ENCODE peak calls at places on chromosomes 3 and 15, in four cellular contexts. D is DND-41, B is PC-3, C is keratinocyte. W is an unnamed sample.
A peak's percentile ranks its signal among the peaks of the same experiment; 100 is the strongest.

GRCh38 chr3:85846940-85847339 is 888.2 kb downstream of the CADM2 start:
- DNase-seq in B (no peak), D (no peak), C (no peak), W (no peak)

GRCh38 chr15:45123397-45123796 is 6.3 kb downstream of the DUOXA1 start:
- DNase-seq in C (no peak), D (no peak), B (peak; percentile 16), W (no peak)

GRCh38 chr3:188507244-188507720 is 353.3 kb downstream of the LPP start:
- DNase-seq in D (no peak), B (no peak), C (no peak), W (peak; percentile 70)

GRCh38 chr3:158864492-158864891 is 62.6 kb downstream of the MFSD1 start:
- DNase-seq in B (peak; percentile 71), C (no peak), D (no peak), W (no peak)

GRCh38 chr3:16839271-16840110 is 45.3 kb upstream of the PLCL2 start:
- DNase-seq in C (no peak), B (no peak), D (no peak), W (no peak)

GRCh38 chr3:42613462-42613861 is 13.0 kb downstream of the NKTR start:
- DNase-seq in C (no peak), D (no peak), B (peak; percentile 53), W (no peak)

GRCh38 chr3:79032686-79033318 is 735.0 kb downstream of the ROBO1 start:
- DNase-seq in C (no peak), B (peak; percentile 86), D (no peak), W (no peak)

GRCh38 chr3:107212709-107213664 is 164.3 kb upstream of the CCDC54 start:
- DNase-seq in D (no peak), B (no peak), C (no peak), W (no peak)

GRCh38 chr3:123324880-123325765 is 123.4 kb downstream of the SEC22A start:
- DNase-seq in B (no peak), D (no peak), C (no peak), W (no peak)

GRCh38 chr3:31432897-31433678 is 99.6 kb upstream of the STT3B start:
- DNase-seq in C (no peak), B (no peak), D (no peak), W (peak; percentile 44)

GRCh38 chr3:55189359-55189801 is 261.5 kb upstream of the LRTM1 start:
- DNase-seq in D (no peak), C (no peak), B (no peak), W (no peak)

GRCh38 chr3:171977860-171978259 is 61.5 kb upstream of the FNDC3B start:
- DNase-seq in B (no peak), C (no peak), D (no peak), W (no peak)

GRCh38 chr3:16090013-16090412 is 84.5 kb upstream of the GALNT15 start:
- DNase-seq in B (peak; percentile 98), D (no peak), C (peak; percentile 65), W (no peak)

GRCh38 chr3:18201315-18201714 is 223.8 kb downstream of the SATB1 start:
- DNase-seq in D (no peak), B (no peak), C (no peak), W (no peak)

GRCh38 chr3:18190646-18191045 is 234.5 kb downstream of the SATB1 start:
- DNase-seq in B (no peak), C (no peak), D (no peak), W (no peak)

GRCh38 chr3:18199757-18200156 is 225.4 kb downstream of the SATB1 start:
- DNase-seq in D (no peak), B (no peak), C (no peak), W (no peak)

GRCh38 chr3:18194431-18194830 is 230.7 kb downstream of the SATB1 start:
- DNase-seq in D (no peak), B (no peak), C (no peak), W (no peak)

DNA sequence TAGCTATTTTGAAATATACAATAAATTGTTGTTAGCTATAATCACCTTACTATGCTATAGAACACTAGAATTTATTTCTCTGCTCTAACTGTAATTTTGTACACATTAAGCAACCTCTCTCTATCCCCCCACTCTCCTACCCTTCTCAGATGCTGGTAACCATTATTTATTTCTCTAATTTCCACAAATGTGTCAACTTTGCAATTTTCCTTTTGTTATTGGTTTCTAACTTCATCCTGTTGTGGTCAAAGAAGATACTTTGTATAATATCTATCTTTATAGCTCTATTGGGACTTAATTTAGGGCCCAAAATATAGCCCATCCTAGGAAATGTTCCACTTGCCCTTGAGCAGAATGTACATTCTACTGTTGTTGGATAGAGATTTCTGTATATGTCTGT is 229.3 kb downstream of the SATB1 start:
- DNase-seq in B (no peak), C (no peak), D (no peak), W (no peak)
- TF ChIP-seq CTCF in B (no peak), C (no peak), D (no peak), W (no peak)

GRCh38 chr15:70525551-70525950 is 237.8 kb downstream of the UACA start:
- DNase-seq in D (no peak), C (no peak), B (no peak), W (no peak)

GRCh38 chr15:70528270-70528706 is 235.1 kb downstream of the UACA start:
- DNase-seq in B (no peak), C (no peak), D (peak; percentile 75), W (no peak)

GRCh38 chr15:70524470-70524869 is 238.9 kb downstream of the UACA start:
- DNase-seq in B (no peak), D (no peak), C (no peak), W (no peak)

GRCh38 chr15:70526974-70527325 is 236.4 kb downstream of the UACA start:
- DNase-seq in C (no peak), B (no peak), D (no peak), W (no peak)

DNA sequence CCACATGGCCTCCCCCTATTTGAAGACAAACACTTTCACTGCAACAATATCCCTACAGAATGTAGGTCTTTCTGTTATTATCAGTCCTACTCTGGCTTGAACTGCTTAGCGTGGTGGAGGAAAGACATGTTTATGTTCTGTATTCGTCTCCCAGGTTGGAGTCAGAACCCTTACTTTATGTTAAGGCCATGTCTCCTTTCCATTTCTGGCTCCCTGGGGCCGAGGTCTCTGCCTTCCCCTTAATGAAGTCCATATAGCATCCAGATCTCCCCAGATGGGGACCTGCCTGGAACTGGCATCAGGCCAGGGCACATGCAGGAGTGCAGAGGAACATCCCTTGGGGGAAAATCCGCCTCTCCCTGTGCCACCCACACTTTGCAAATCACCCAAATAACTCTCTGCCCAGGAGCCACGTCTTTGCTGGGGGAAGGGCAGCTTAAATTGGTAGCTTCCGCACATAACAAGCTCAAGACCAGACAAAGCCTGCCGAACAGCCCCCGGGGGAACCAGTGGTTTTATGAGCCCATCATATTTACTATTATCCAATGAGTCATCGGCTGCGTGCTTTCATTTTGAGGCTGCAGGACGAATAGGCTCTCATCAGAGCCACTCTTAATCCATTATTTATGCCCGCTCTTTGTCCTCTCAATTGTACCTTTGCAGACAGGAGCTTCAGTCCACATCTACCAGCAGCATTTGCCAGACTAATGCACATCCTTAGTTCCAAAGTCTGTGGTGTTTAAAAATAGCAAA is 237.0 kb downstream of the UACA start:
- DNase-seq in D (no peak), C (no peak), B (peak; percentile 95), W (no peak)
- H3K27me3 ChIP-seq in D (no peaks in the 10 kb centered on the region), C (peaks cover 63% of the 10 kb centered on the region), B (no peaks in the 10 kb centered on the region), W (peaks cover 2% of the 10 kb centered on the region)

DNA sequence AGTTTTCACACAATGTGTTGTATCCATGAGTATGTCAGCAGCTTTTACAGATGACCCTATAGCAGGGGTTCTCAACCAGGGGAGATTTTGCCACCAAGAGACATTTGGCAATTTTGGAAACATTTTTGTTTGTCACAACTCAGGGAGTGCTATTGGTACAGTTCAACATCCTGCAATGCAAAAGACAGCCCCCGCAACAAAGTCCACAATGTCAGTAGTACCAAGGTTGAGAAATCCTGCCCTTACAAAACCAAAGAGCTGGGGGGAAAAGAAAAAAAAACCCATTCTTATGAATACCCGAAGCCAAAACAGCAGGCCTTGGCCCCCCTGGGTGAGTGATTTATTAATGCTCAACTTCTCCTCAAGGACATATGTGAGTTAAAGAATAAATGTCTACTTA is 99.1 kb downstream of the LARS2 start:
- DNase-seq in C (no peak), D (no peak), B (no peak), W (no peak)
- H3K36me3 ChIP-seq in C (peaks cover 12% of the 10 kb centered on the region), D (peaks cover 80% of the 10 kb centered on the region), B (peaks cover 19% of the 10 kb centered on the region), W (peaks cover 2% of the 10 kb centered on the region)

GRCh38 chr3:177446160-177446559 is 248.9 kb upstream of the TBL1XR1 start:
- DNase-seq in B (no peak), C (no peak), D (no peak), W (no peak)

GRCh38 chr3:177445591-177445990 is 248.3 kb upstream of the TBL1XR1 start:
- DNase-seq in D (no peak), C (no peak), B (no peak), W (no peak)

GRCh38 chr3:177448987-177449975 is 252.0 kb upstream of the TBL1XR1 start:
- DNase-seq in D (no peak), C (peak; percentile 97), B (no peak), W (peak; percentile 86)

GRCh38 chr3:177451277-177451880 is 254.1 kb upstream of the TBL1XR1 start:
- DNase-seq in C (no peak), D (no peak), B (no peak), W (no peak)

DNA sequence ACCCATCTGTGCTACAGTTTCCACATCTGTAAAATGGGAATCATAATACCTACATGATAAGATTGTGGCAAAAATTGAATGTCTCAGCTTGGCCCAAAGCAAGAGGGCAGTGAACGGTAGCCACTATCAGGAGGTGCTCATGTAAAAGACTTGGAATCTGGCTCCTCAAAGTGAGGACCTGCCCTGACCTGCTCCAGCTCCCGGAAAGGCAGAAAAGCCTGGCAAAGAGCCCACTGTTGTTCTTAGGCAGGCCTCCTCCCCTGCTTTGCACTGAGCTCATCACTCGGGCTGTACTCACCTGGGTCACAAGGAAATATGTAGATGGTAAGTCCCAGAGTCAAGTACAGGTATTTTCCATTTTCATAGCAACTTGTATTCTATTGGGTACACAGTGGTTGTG is 250.7 kb upstream of the TBL1XR1 start:
- DNase-seq in D (no peak), B (peak; percentile 54), C (peak; percentile 96), W (no peak)
- TF ChIP-seq CTCF in D (no peak), B (no peak), C (peak; percentile 2), W (no peak)

W was measured in kidney epithelial cell.